ENCODE peak calls at places on chromosomes 1 and 21, in ten cellular contexts. N is Peyer's patch, L is ovary, R is suprapubic skin, C is A549, P is IMR-90, F is stomach, U is breast epithelium, A is lower leg skin, T is tibial nerve. S is an unnamed sample.
A peak's percentile ranks its signal among the peaks of the same experiment; 100 is the strongest.

GRCh38 chr21:31974454-31974985 is 101.7 kb downstream of the HUNK start:
- DNase-seq in N (peak; percentile 27), L (no peak), R (no peak), C (no peak), P (no peak), F (peak; percentile 28), U (no peak), A (no peak), T (no peak), S (no peak)

GRCh38 chr1:186059752-186060151 is 315.3 kb downstream of the TPR start:
- DNase-seq in N (no peak), L (no peak), R (no peak), C (no peak), P (no peak), F (no peak), U (no peak), A (no peak), T (no peak), S (no peak)

GRCh38 chr1:106986603-106987002 is 69.9 kb upstream of the PRMT6 start:
- DNase-seq in N (no peak), L (no peak), R (no peak), C (no peak), P (no peak), F (no peak), U (no peak), A (no peak), T (no peak), S (no peak)

GRCh38 chr1:36034692-36035091 is 49.2 kb upstream of the TEKT2 start:
- DNase-seq in N (no peak), L (no peak), R (no peak), C (peak; percentile 21), P (peak; percentile 75), F (no peak), U (no peak), A (no peak), T (no peak), S (no peak)

GRCh38 chr1:7584643-7585042 is 186.5 kb upstream of the VAMP3 start:
- DNase-seq in N (no peak), L (no peak), R (peak; percentile 37), C (no peak), P (no peak), F (no peak), U (no peak), A (no peak), T (no peak), S (no peak)

GRCh38 chr1:92030701-92031107 is 919 bp downstream of the EPHX4 start:
- DNase-seq in N (no peak), L (no peak), R (no peak), C (peak; percentile 4), P (peak; percentile 72), F (no peak), U (no peak), A (no peak), T (no peak), S (no peak)

GRCh38 chr1:160827418-160827817 is 31.4 kb downstream of the LY9 start:
- DNase-seq in N (no peak), L (no peak), R (no peak), C (peak; percentile 26), P (no peak), F (no peak), U (no peak), A (no peak), T (peak; percentile 14), S (no peak)

GRCh38 chr1:6801998-6802397 is 16.7 kb downstream of the CAMTA1 start:
- DNase-seq in N (no peak), L (no peak), R (no peak), C (no peak), P (peak; percentile 81), F (no peak), U (no peak), A (no peak), T (no peak), S (no peak)

GRCh38 chr1:213905315-213905714 is 82.5 kb upstream of the PROX1 start:
- DNase-seq in N (no peak), L (no peak), R (no peak), C (no peak), P (no peak), F (peak; percentile 53), U (no peak), A (no peak), T (no peak), S (no peak)

GRCh38 chr1:87206444-87206843 is 122.2 kb upstream of the LMO4 start:
- DNase-seq in N (no peak), L (no peak), R (no peak), C (no peak), P (no peak), F (no peak), U (no peak), A (no peak), T (no peak), S (no peak)

GRCh38 chr1:245255783-245256182 is 101.0 kb downstream of the KIF26B start:
- DNase-seq in N (no peak), L (no peak), R (no peak), C (no peak), P (no peak), F (no peak), U (no peak), A (no peak), T (no peak), S (no peak)

GRCh38 chr1:226407497-226408284 is at the start of gene PARP1:
- DNase-seq in N (peak; percentile 93), L (peak; percentile 87), R (peak; percentile 95), C (peak; percentile 89), P (peak; percentile 65), F (peak; percentile 89), U (peak; percentile 89), A (peak; percentile 88), T (peak; percentile 80), S (peak; percentile 85)
- TF ChIP-seq POLR2A in N (peak; percentile 53), L (peak; percentile 48), R (no peak), C (peak; percentile 83), P (peak; percentile 50), F (no peak), U (no peak), A (no peak), T (peak; percentile 74), S (peak; percentile 75)

DNA sequence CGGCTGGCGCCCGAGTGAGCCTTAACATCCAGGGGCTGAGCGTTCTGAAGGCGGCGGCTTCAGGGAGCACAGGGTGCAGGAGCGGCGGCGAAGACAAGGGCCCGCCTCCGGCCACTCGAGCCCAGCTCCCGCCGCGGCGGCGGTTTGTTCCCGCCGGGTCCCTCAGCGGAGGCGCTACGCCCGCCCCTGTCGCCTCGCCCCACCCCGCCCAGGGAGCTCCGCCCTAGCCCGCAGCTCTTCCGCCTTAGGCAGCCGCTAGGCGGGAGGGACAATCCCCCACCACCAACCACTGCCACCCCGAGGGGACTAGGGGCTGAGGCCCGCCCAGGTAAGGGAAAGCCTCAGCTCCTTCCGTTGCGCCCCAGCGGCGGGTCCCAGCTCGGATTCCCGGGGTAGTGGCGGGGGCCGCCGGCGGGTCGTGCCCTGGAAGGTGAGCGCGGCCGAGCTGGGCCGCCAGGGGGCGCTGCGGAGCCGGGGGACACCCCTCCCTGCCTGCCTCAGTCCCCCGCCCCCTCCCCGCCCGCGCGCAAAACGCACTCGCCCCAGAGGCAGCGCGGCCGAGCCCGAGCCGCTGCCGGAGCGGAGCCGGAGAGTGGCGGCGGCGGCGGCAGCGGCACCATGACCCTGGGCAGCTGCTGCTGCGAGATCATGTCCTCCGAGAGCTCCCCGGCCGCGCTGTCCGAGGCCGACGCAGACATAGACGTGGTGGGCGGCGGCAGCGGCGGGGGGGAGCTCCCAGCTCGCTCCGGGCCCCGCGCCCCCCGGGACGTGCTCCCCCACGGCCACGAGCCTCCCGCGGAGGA is at the start of gene FOXD2:
- DNase-seq in N (peak; percentile 83), L (peak; percentile 69), R (peak; percentile 88), C (peak; percentile 84), P (peak; percentile 66), F (peak; percentile 87), U (peak; percentile 68), A (peak; percentile 56), T (peak; percentile 84), S (peak; percentile 97)
- TF ChIP-seq POLR2A in N (peak; percentile 71), L (no peak), R (no peak), C (peak; percentile 58), P (peak; percentile 37), F (no peak), U (no peak), A (no peak), T (peak; percentile 53), S (peak; percentile 50)

GRCh38 chr1:93878889-93879586 is at the start of gene DNTTIP2:
- DNase-seq in N (peak; percentile 92), L (peak; percentile 90), R (peak; percentile 94), C (peak; percentile 85), P (peak; percentile 87), F (peak; percentile 90), U (peak; percentile 89), A (peak; percentile 90), T (peak; percentile 91), S (peak; percentile 86)

GRCh38 chr1:93877529-93877928 is 1.5 kb downstream of the DNTTIP2 start:
- DNase-seq in N (no peak), L (no peak), R (no peak), C (no peak), P (no peak), F (no peak), U (no peak), A (no peak), T (no peak), S (no peak)

GRCh38 chr1:93880731-93881130 is 1.7 kb upstream of the DNTTIP2 start:
- DNase-seq in N (no peak), L (no peak), R (no peak), C (no peak), P (peak; percentile 60), F (no peak), U (no peak), A (no peak), T (no peak), S (no peak)

GRCh38 chr1:93878501-93878888 is 511 bp downstream of the DNTTIP2 start:
- DNase-seq in N (peak; percentile 52), L (peak; percentile 43), R (peak; percentile 69), C (peak; percentile 50), P (peak; percentile 24), F (peak; percentile 67), U (peak; percentile 57), A (peak; percentile 31), T (peak; percentile 20), S (peak; percentile 36)

DNA sequence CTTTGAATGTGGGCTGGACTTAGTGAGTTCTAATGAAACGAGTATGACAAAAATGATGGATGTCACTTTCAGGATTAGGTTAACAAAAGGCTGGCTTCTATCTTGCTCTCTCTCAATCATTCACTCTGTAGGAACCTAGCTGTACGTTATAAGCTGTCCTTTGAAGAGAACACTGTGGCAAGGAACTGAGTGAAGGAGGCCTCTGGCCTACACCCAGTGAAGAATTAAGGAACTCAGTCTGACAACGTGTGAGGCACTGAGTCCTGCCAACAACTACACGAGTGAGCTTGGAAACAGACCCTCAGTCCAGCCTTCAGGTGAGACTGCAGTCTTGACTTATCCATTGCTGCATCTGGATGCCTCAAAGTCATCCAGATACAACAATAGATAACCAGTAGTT is 3.3 kb upstream of the DNTTIP2 start:
- DNase-seq in N (no peak), L (no peak), R (no peak), C (no peak), P (no peak), F (no peak), U (no peak), A (no peak), T (no peak), S (no peak)
- TF ChIP-seq POLR2A in N (no peak), L (no peak), R (no peak), C (no peak), P (no peak), F (no peak), U (no peak), A (no peak), T (no peak), S (no peak)

GRCh38 chr1:82759035-82759434 is 958.3 kb downstream of the ADGRL2 start:
- DNase-seq in N (no peak), L (no peak), R (no peak), C (no peak), P (no peak), F (no peak), U (no peak), A (no peak), T (no peak), S (no peak)

GRCh38 chr1:82755671-82756070 is 954.9 kb downstream of the ADGRL2 start:
- DNase-seq in N (no peak), L (no peak), R (no peak), C (no peak), P (no peak), F (no peak), U (no peak), A (no peak), T (no peak), S (no peak)
- TF ChIP-seq POLR2A in N (no peak), L (no peak), R (no peak), C (no peak), P (no peak), F (no peak), U (no peak), A (no peak), T (no peak), S (no peak)